ENCODE peak calls at places on chromosomes 7 and 10, in nine cellular contexts. Q is neural progenitor cell; S is midbrain; R is effector CD4-positive, alpha-beta T cell; G is heart left ventricle; D is G401; O is mammary epithelial cell; W is activated naive CD8-positive, alpha-beta T cell treated with anti-CD3 and anti-CD28 coated beads, Interleukin-2, amount 10 ng/mL, durations not matched to agents 7 days and 5 days; T is suprapubic skin. Y is an unnamed sample.
A peak's percentile ranks its signal among the peaks of the same experiment; 100 is the strongest.

GRCh38 chr10:5070648-5071410 is 23.4 kb upstream of the AKR1C3 start:
- DNase-seq in T (no peak), Q (no peak), O (no peak), S (no peak), R (no peak), G (no peak), D (no peak), W (no peak), Y (no peak)

GRCh38 chr7:112422842-112423496 is 27.3 kb upstream of the IFRD1 start:
- DNase-seq in O (peak; percentile 90), W (no peak), D (peak; percentile 72), R (no peak), T (peak; percentile 88), G (peak; percentile 75), Q (peak; percentile 65), S (peak; percentile 35), Y (peak; percentile 67)

GRCh38 chr7:130141161-130141857 is 63.9 kb downstream of the TMEM209 start:
- DNase-seq in G (peak; percentile 77), R (peak; percentile 26), O (no peak), W (no peak), Q (peak; percentile 93), D (peak; percentile 98), S (peak; percentile 76), T (no peak), Y (peak; percentile 80)

GRCh38 chr7:575425-576366 is 56.0 kb upstream of the PDGFA start:
- DNase-seq in W (no peak), R (no peak), O (no peak), T (no peak), Q (no peak), D (no peak), S (no peak), G (no peak), Y (no peak)

GRCh38 chr7:83579740-83580139 is 69.2 kb downstream of the SEMA3E start:
- DNase-seq in G (no peak), Q (no peak), W (no peak), S (no peak), R (no peak), D (no peak), O (peak; percentile 12), T (no peak), Y (no peak)

GRCh38 chr10:80429521-80429966 is 21.2 kb downstream of the PRXL2A start:
- DNase-seq in G (no peak), T (no peak), R (no peak), O (peak; percentile 92), Q (no peak), D (no peak), S (no peak), W (no peak), Y (peak; percentile 79)

GRCh38 chr7:36686499-36686898 is 37.8 kb downstream of the AOAH start:
- DNase-seq in O (peak; percentile 91), W (peak; percentile 42), R (no peak), D (no peak), Q (no peak), S (no peak), G (no peak), T (no peak), Y (no peak)

GRCh38 chr7:73892003-73892975 is 31.3 kb downstream of the TMEM270 start:
- DNase-seq in W (no peak), S (no peak), R (no peak), T (no peak), Q (no peak), D (no peak), O (no peak), G (no peak), Y (peak; percentile 44)

GRCh38 chr7:8229927-8230326 is 32.0 kb downstream of the ICA1 start:
- DNase-seq in Q (no peak), T (no peak), W (no peak), D (no peak), G (no peak), O (no peak), S (no peak), R (no peak), Y (no peak)

GRCh38 chr10:63819753-63820347 is 298.6 kb downstream of the REEP3 start:
- DNase-seq in R (no peak), W (no peak), T (peak; percentile 73), O (peak; percentile 36), D (peak; percentile 45), G (peak; percentile 70), Q (peak; percentile 67), S (peak; percentile 7), Y (peak; percentile 36)

GRCh38 chr10:20898851-20899250 is 1.7 kb upstream of the NEBL start:
- DNase-seq in R (no peak), Q (no peak), W (no peak), G (no peak), D (no peak), S (no peak), O (peak; percentile 2), T (no peak), Y (no peak)